ENCODE peak calls at places on chromosomes 3 and 15, in nine cellular contexts. J, H, W, L, O, D, B, M and Q are unnamed samples. For H3K4me1 and H3K27me3, the result is how much of the 10 kb centered on the place peaks cover.

GRCh38 chr3:185934726-185935464 is 2.9 kb downstream of the TRA2B start:
- DNase-seq in J (no peak), H (no peak), W (no peak), L (no peak), O (no peak), D (no peak), B (no peak), M (no peak), Q (no peak)

GRCh38 chr15:69305204-69305931 is 6.7 kb downstream of the PAQR5 start:
- DNase-seq in J (peak), H (no peak), W (peak), L (peak), O (no peak), D (no peak), B (no peak), M (peak), Q (peak)

GRCh38 chr3:114093596-114093995 is 37.1 kb downstream of the QTRT2 start:
- DNase-seq in J (peak), H (no peak), W (no peak), L (no peak), O (no peak), D (peak), B (peak), M (peak), Q (peak)

GRCh38 chr15:87200149-87200548 is 1056.4 kb downstream of the NTRK3 start:
- DNase-seq in J (no peak), H (no peak), W (no peak), L (no peak), O (no peak), D (no peak), B (no peak), M (no peak), Q (no peak)

GRCh38 chr15:43776101-43776717 is 557 bp downstream of the ELL3 start:
- DNase-seq in J (peak), H (peak), W (peak), L (peak), O (no peak), D (peak), B (no peak), M (peak), Q (no peak)

GRCh38 chr15:76253851-76254440 is 57.3 kb downstream of the ETFA start:
- DNase-seq in J (no peak), H (no peak), W (no peak), L (no peak), O (no peak), D (no peak), B (no peak), M (no peak), Q (no peak)

GRCh38 chr15:68383161-68384074 is 48.5 kb downstream of the ITGA11 start:
- DNase-seq in J (no peak), H (no peak), W (peak), L (peak), O (no peak), D (peak), B (peak), M (peak), Q (no peak)

GRCh38 chr15:56786966-56787365 is 53.7 kb upstream of the ZNF280D start:
- DNase-seq in J (no peak), H (no peak), W (no peak), L (no peak), O (no peak), D (no peak), B (no peak), M (no peak), Q (no peak)

GRCh38 chr15:26679927-26680326 is 92.9 kb downstream of the GABRB3 start:
- DNase-seq in J (no peak), H (no peak), W (no peak), L (no peak), O (no peak), D (no peak), B (no peak), M (no peak), Q (no peak)

GRCh38 chr3:106338582-106339219 is 469.9 kb upstream of the CBLB start:
- DNase-seq in J (no peak), H (no peak), W (no peak), L (no peak), O (no peak), D (no peak), B (no peak), M (peak), Q (no peak)

GRCh38 chr15:65041787-65042186 is 3.4 kb upstream of the SLC51B start:
- DNase-seq in J (no peak), H (no peak), W (no peak), L (no peak), O (no peak), D (no peak), B (no peak), M (no peak), Q (no peak)

GRCh38 chr15:41480396-41481140 is 13.1 kb upstream of the ITPKA start:
- DNase-seq in J (no peak), H (no peak), W (no peak), L (no peak), O (no peak), D (no peak), B (no peak), M (no peak), Q (no peak)

GRCh38 chr3:146504546-146505197 is 35.3 kb upstream of the PLSCR2 start:
- DNase-seq in J (no peak), H (no peak), W (no peak), L (no peak), O (no peak), D (no peak), B (no peak), M (peak), Q (no peak)

GRCh38 chr3:101036213-101036618 is 43.0 kb upstream of the ABI3BP start:
- DNase-seq in J (peak), H (no peak), W (no peak), L (peak), O (no peak), D (no peak), B (peak), M (peak), Q (peak)

GRCh38 chr3:133400006-133400515 is at the start of gene BFSP2:
- DNase-seq in J (no peak), H (no peak), W (no peak), L (no peak), O (no peak), D (no peak), B (no peak), M (no peak), Q (no peak)

GRCh38 chr15:25673972-25674371 is 189.2 kb downstream of the ATP10A start:
- DNase-seq in J (no peak), H (no peak), W (no peak), L (no peak), O (no peak), D (no peak), B (no peak), M (no peak), Q (no peak)
- H3K4me1 ChIP-seq in J (under half), H (under half), W (under half), L (under half), O (half or more), D (under half), B (under half), M (under half), Q (under half)

GRCh38 chr15:84865074-84865569 is 19.3 kb upstream of the SLC28A1 start:
- DNase-seq in J (no peak), H (no peak), W (no peak), L (no peak), O (no peak), D (no peak), B (no peak), M (no peak), Q (no peak)

GRCh38 chr15:84859651-84860050 is 24.8 kb upstream of the SLC28A1 start:
- DNase-seq in J (no peak), H (no peak), W (no peak), L (no peak), O (no peak), D (no peak), B (no peak), M (no peak), Q (no peak)

GRCh38 chr15:84864429-84864795 is 20.1 kb upstream of the SLC28A1 start:
- DNase-seq in J (no peak), H (no peak), W (no peak), L (no peak), O (no peak), D (no peak), B (no peak), M (no peak), Q (no peak)

GRCh38 chr15:84863480-84864428 is 20.7 kb upstream of the SLC28A1 start:
- DNase-seq in J (no peak), H (no peak), W (no peak), L (no peak), O (no peak), D (no peak), B (no peak), M (no peak), Q (no peak)

GRCh38 chr15:84862214-84862975 is 22.1 kb upstream of the SLC28A1 start:
- DNase-seq in J (no peak), H (no peak), W (no peak), L (no peak), O (no peak), D (no peak), B (no peak), M (no peak), Q (no peak)
- H3K27me3 ChIP-seq in J (under half), H (under half), W (under half), L (under half), O (under half), D (under half), B (under half), M (under half), Q (under half)

GRCh38 chr3:65761431-65761830 is 277.3 kb downstream of the MAGI1 start:
- DNase-seq in J (no peak), H (no peak), W (no peak), L (no peak), O (no peak), D (no peak), B (no peak), M (no peak), Q (no peak)

GRCh38 chr3:65767551-65767950 is 271.2 kb downstream of the MAGI1 start:
- DNase-seq in J (no peak), H (no peak), W (no peak), L (no peak), O (no peak), D (no peak), B (no peak), M (no peak), Q (no peak)

GRCh38 chr3:65758438-65758837 is 280.3 kb downstream of the MAGI1 start:
- DNase-seq in J (no peak), H (no peak), W (no peak), L (no peak), O (no peak), D (no peak), B (no peak), M (no peak), Q (no peak)

GRCh38 chr3:65758871-65759598 is 279.7 kb downstream of the MAGI1 start:
- DNase-seq in J (no peak), H (no peak), W (no peak), L (no peak), O (no peak), D (no peak), B (no peak), M (no peak), Q (no peak)

GRCh38 chr3:65761890-65762605 is 276.7 kb downstream of the MAGI1 start:
- DNase-seq in J (no peak), H (no peak), W (no peak), L (no peak), O (no peak), D (no peak), B (no peak), M (no peak), Q (no peak)
- H3K27ac ChIP-seq in J (no peak), H (no peak), W (no peak), L (no peak), O (no peak), D (no peak), B (no peak), M (no peak), Q (no peak)

DNA sequence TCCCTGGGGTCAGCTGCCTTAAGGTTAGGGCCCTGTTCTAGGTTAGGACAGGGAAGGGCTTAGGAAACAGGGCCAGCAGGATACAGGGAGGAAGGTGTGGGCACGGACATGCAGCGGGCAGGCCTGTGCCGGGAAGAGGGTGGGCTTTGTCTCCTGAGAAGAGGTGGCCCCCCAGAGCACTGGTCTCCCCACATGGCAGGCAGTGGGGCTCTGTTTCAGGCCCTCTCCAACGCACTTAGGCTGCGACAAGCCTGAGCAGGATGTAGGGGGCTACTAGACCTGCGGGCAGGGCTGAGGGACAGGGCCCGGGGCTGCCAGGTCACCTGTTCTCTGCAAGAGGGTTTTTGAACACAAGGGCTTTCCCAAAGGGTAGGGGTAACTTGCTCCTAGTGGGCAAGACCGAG is 33.5 kb downstream of the KLF13 start:
- DNase-seq in J (no peak), H (no peak), W (no peak), L (no peak), O (peak), D (no peak), B (no peak), M (no peak), Q (no peak)
- H3K4me1 ChIP-seq in J (half or more), H (half or more), W (half or more), L (half or more), O (half or more), D (half or more), B (under half), M (under half), Q (under half)

GRCh38 chr15:67066041-67067021 is 929 bp downstream of the SMAD3 start:
- DNase-seq in J (no peak), H (no peak), W (no peak), L (peak), O (peak), D (no peak), B (no peak), M (no peak), Q (peak)

GRCh38 chr15:67065531-67066005 is at the start of gene SMAD3:
- DNase-seq in J (peak), H (no peak), W (peak), L (peak), O (peak), D (peak), B (peak), M (peak), Q (peak)

GRCh38 chr15:67062365-67062985 is 2.9 kb upstream of the SMAD3 start:
- DNase-seq in J (no peak), H (no peak), W (no peak), L (peak), O (no peak), D (no peak), B (no peak), M (no peak), Q (no peak)

GRCh38 chr15:67063689-67064606 is 1.5 kb upstream of the SMAD3 start:
- DNase-seq in J (peak), H (no peak), W (peak), L (peak), O (peak), D (peak), B (no peak), M (no peak), Q (no peak)

GRCh38 chr15:67064607-67065530 is 533 bp upstream of the SMAD3 start:
- DNase-seq in J (peak), H (no peak), W (peak), L (peak), O (no peak), D (peak), B (no peak), M (peak), Q (peak)
- H3K27me3 ChIP-seq in J (under half), H (under half), W (under half), L (under half), O (under half), D (under half), B (under half), M (under half), Q (under half)